ENCODE peak calls at places on chromosomes 4 and X, in eight cellular contexts. J, N, B, K, L, H, E and T are unnamed samples.

GRCh38 chrX:123833387-123833786 is 26.5 kb upstream of the XIAP start:
- DNase-seq in J (peak), N (peak), B (peak), K (no peak), L (peak), H (peak), E (peak), T (peak)

GRCh38 chrX:20066968-20067708 is 49.6 kb downstream of the MAP7D2 start:
- DNase-seq in J (no peak), N (no peak), B (peak), K (no peak), L (no peak), H (peak), E (no peak), T (peak)

GRCh38 chr4:100593933-100594332 is 76.1 kb upstream of the EMCN start:
- DNase-seq in J (no peak), N (no peak), B (no peak), K (no peak), L (no peak), H (no peak), E (no peak), T (no peak)

GRCh38 chr4:16545656-16546055 is 319.4 kb upstream of the TAPT1 start:
- DNase-seq in J (no peak), N (no peak), B (no peak), K (no peak), L (no peak), H (no peak), E (no peak), T (no peak)

GRCh38 chr4:35500812-35501211 is 743.5 kb downstream of the ARAP2 start:
- DNase-seq in J (no peak), N (no peak), B (no peak), K (no peak), L (peak), H (no peak), E (no peak), T (no peak)

GRCh38 chr4:15921592-15921932 is 17.0 kb downstream of the FGFBP1 start:
- DNase-seq in J (no peak), N (no peak), B (no peak), K (no peak), L (no peak), H (no peak), E (no peak), T (no peak)

GRCh38 chrX:108584617-108585211 is 145.1 kb downstream of the COL4A5 start:
- DNase-seq in J (no peak), N (no peak), B (peak), K (no peak), L (peak), H (no peak), E (no peak), T (no peak)

GRCh38 chrX:71181558-71181909 is 36.9 kb downstream of the NLGN3 start:
- DNase-seq in J (no peak), N (no peak), B (no peak), K (no peak), L (no peak), H (no peak), E (no peak), T (no peak)

GRCh38 chrX:12228862-12229261 is 90.6 kb downstream of the FRMPD4 start:
- DNase-seq in J (no peak), N (no peak), B (no peak), K (no peak), L (no peak), H (no peak), E (no peak), T (no peak)

GRCh38 chrX:108285361-108285760 is 152.9 kb downstream of the COL4A6 start:
- DNase-seq in J (no peak), N (no peak), B (no peak), K (no peak), L (no peak), H (no peak), E (no peak), T (no peak)

GRCh38 chrX:35098419-35098818 is 155.8 kb downstream of the FAM47B start:
- DNase-seq in J (no peak), N (no peak), B (no peak), K (no peak), L (no peak), H (no peak), E (no peak), T (no peak)

GRCh38 chrX:83771664-83772063 is 89.3 kb upstream of the CYLC1 start:
- DNase-seq in J (no peak), N (no peak), B (no peak), K (no peak), L (no peak), H (no peak), E (no peak), T (no peak)

GRCh38 chr4:97123573-97123972 is 1019.7 kb downstream of the STPG2 start:
- DNase-seq in J (no peak), N (no peak), B (no peak), K (no peak), L (no peak), H (no peak), E (no peak), T (no peak)

GRCh38 chr4:39312821-39313220 is 53.3 kb downstream of the RFC1 start:
- DNase-seq in J (no peak), N (no peak), B (no peak), K (no peak), L (no peak), H (no peak), E (no peak), T (no peak)

GRCh38 chr4:146488495-146489174 is 33.1 kb downstream of the SLC10A7 start:
- DNase-seq in J (no peak), N (no peak), B (no peak), K (no peak), L (no peak), H (no peak), E (no peak), T (no peak)

GRCh38 chrX:15816886-15817285 is 26.6 kb downstream of the ZRSR2 start:
- DNase-seq in J (no peak), N (no peak), B (no peak), K (no peak), L (peak), H (no peak), E (no peak), T (no peak)

GRCh38 chr4:51909236-51909703 is 66.3 kb downstream of the DCUN1D4 start:
- DNase-seq in J (peak), N (no peak), B (no peak), K (no peak), L (no peak), H (peak), E (no peak), T (no peak)

GRCh38 chr4:128347930-128348660 is 60.5 kb upstream of the PGRMC2 start:
- DNase-seq in J (no peak), N (no peak), B (no peak), K (no peak), L (no peak), H (no peak), E (no peak), T (no peak)

GRCh38 chr4:26356067-26356466 is 35.3 kb downstream of the RBPJ start:
- DNase-seq in J (no peak), N (no peak), B (no peak), K (no peak), L (peak), H (no peak), E (no peak), T (no peak)

GRCh38 chr4:7392438-7393374 is 42.0 kb downstream of the PSAPL1 start:
- DNase-seq in J (peak), N (no peak), B (no peak), K (peak), L (no peak), H (no peak), E (no peak), T (no peak)

GRCh38 chr4:184796906-184797305 is 28.9 kb downstream of the ACSL1 start:
- DNase-seq in J (no peak), N (no peak), B (no peak), K (no peak), L (no peak), H (no peak), E (no peak), T (no peak)

GRCh38 chr4:25970691-25971427 is 56.8 kb downstream of the SMIM20 start:
- DNase-seq in J (no peak), N (no peak), B (no peak), K (no peak), L (no peak), H (peak), E (no peak), T (no peak)

GRCh38 chrX:3712080-3712869 is 1.2 kb downstream of the PRKX start:
- DNase-seq in J (no peak), N (no peak), B (no peak), K (no peak), L (no peak), H (no peak), E (peak), T (no peak)

GRCh38 chr4:14149469-14150030 is 522.0 kb upstream of the BOD1L1 start:
- DNase-seq in J (no peak), N (no peak), B (no peak), K (no peak), L (no peak), H (no peak), E (no peak), T (no peak)

GRCh38 chrX:73214366-73215094 is at the start of gene NAP1L2:
- DNase-seq in J (no peak), N (peak), B (no peak), K (peak), L (no peak), H (no peak), E (peak), T (no peak)

GRCh38 chrX:16022580-16023170 is 100.7 kb upstream of the GRPR start:
- DNase-seq in J (no peak), N (no peak), B (peak), K (no peak), L (no peak), H (no peak), E (no peak), T (no peak)

GRCh38 chr4:25345880-25346279 is 31.2 kb upstream of the ANAPC4 start:
- DNase-seq in J (no peak), N (no peak), B (no peak), K (no peak), L (no peak), H (no peak), E (no peak), T (no peak)

GRCh38 chr4:115883251-115883650 is 769.8 kb upstream of the NDST4 start:
- DNase-seq in J (no peak), N (no peak), B (no peak), K (no peak), L (no peak), H (no peak), E (no peak), T (no peak)

GRCh38 chr4:112857461-112857860 is 192.0 kb upstream of the ANK2 start:
- DNase-seq in J (no peak), N (no peak), B (peak), K (no peak), L (no peak), H (no peak), E (no peak), T (no peak)

GRCh38 chrX:14899607-14900006 is 26.4 kb downstream of the MOSPD2 start:
- DNase-seq in J (no peak), N (no peak), B (peak), K (no peak), L (no peak), H (no peak), E (no peak), T (no peak)

GRCh38 chr4:20895988-20896387 is 195.7 kb downstream of the PACRGL start:
- DNase-seq in J (no peak), N (no peak), B (no peak), K (no peak), L (no peak), H (no peak), E (no peak), T (no peak)

GRCh38 chr4:154164931-154165839 is 326.4 kb downstream of the DCHS2 start:
- DNase-seq in J (no peak), N (no peak), B (peak), K (no peak), L (peak), H (no peak), E (no peak), T (no peak)

GRCh38 chrX:131827935-131828334 is 195.2 kb upstream of the STK26 start:
- DNase-seq in J (no peak), N (no peak), B (no peak), K (no peak), L (peak), H (no peak), E (no peak), T (no peak)

GRCh38 chrX:150569155-150569477 is 695 bp downstream of the MTM1 start:
- DNase-seq in J (peak), N (no peak), B (no peak), K (no peak), L (no peak), H (no peak), E (no peak), T (no peak)

GRCh38 chr4:109998867-109999303 is 86.2 kb downstream of the EGF start:
- DNase-seq in J (no peak), N (no peak), B (peak), K (no peak), L (peak), H (peak), E (no peak), T (peak)

GRCh38 chr4:109440948-109441347 is 7.3 kb downstream of the SEC24B start:
- DNase-seq in J (no peak), N (no peak), B (no peak), K (no peak), L (no peak), H (no peak), E (no peak), T (no peak)

GRCh38 chr4:93030670-93031069 is 726.9 kb downstream of the GRID2 start:
- DNase-seq in J (no peak), N (no peak), B (no peak), K (no peak), L (no peak), H (no peak), E (no peak), T (no peak)

GRCh38 chr4:186759990-186760389 is 36.3 kb upstream of the FAT1 start:
- DNase-seq in J (no peak), N (no peak), B (no peak), K (no peak), L (no peak), H (no peak), E (no peak), T (no peak)

GRCh38 chr4:186758929-186759682 is 35.5 kb upstream of the FAT1 start:
- DNase-seq in J (no peak), N (no peak), B (no peak), K (no peak), L (no peak), H (no peak), E (no peak), T (no peak)

GRCh38 chr4:186757696-186758330 is 34.2 kb upstream of the FAT1 start:
- DNase-seq in J (no peak), N (no peak), B (no peak), K (no peak), L (no peak), H (no peak), E (no peak), T (no peak)

GRCh38 chr4:186752310-186752709 is 28.7 kb upstream of the FAT1 start:
- DNase-seq in J (no peak), N (no peak), B (no peak), K (no peak), L (no peak), H (no peak), E (no peak), T (no peak)

GRCh38 chr4:186755550-186756519 is 32.2 kb upstream of the FAT1 start:
- DNase-seq in J (no peak), N (no peak), B (no peak), K (no peak), L (no peak), H (peak), E (no peak), T (no peak)
- TF ChIP-seq POLR2A in J (no peak), N (no peak), B (no peak), K (no peak), L (no peak), H (no peak), E (no peak), T (no peak)

GRCh38 chr4:88037936-88038335 is 30.5 kb downstream of the PKD2 start:
- DNase-seq in J (no peak), N (no peak), B (no peak), K (no peak), L (no peak), H (no peak), E (no peak), T (no peak)

GRCh38 chr4:88041626-88042025 is 34.2 kb downstream of the PKD2 start:
- DNase-seq in J (peak), N (no peak), B (no peak), K (no peak), L (no peak), H (peak), E (no peak), T (no peak)

GRCh38 chr4:88040707-88041106 is 33.3 kb downstream of the PKD2 start:
- DNase-seq in J (no peak), N (no peak), B (no peak), K (no peak), L (no peak), H (no peak), E (no peak), T (no peak)

GRCh38 chr4:88043001-88043400 is 35.6 kb downstream of the PKD2 start:
- DNase-seq in J (no peak), N (no peak), B (no peak), K (no peak), L (no peak), H (no peak), E (no peak), T (no peak)

DNA sequence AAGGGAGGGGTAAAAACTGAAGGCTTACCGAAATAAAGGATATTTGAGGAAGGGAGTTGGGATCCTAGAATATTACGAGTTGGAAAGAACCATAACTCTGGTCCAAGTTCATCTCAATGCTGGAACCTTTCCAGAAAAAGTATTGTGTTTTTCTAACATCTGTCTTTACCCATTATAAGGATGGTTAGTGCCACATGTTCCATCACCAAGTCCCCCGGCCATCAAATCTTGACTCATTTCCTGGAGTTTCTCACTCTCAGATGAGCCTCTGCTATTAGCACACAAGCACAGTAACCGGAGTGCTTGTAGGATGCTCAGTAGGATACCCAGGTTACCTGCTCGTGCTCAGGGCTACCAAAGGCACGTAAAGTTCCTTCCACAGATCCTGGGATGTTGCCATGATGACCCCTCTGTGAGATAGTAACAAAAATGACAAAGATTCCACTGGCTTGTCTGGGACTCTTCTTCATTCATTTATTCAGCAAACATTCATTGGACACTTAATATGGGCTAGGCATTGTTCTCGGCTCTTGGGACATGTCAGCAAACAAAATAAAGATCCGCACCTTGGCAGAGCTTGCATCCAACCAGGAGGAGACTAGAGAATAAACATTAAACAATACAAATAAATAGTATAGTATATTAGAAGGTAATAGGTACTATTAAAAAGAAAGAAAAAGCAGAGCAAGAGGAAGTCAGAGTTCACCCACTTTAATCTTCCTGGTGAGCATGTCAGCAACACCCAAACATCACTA is 36.3 kb downstream of the PKD2 start:
- DNase-seq in J (no peak), N (no peak), B (no peak), K (no peak), L (no peak), H (no peak), E (no peak), T (no peak)
- TF ChIP-seq POLR2AphosphoS5 in J (no peak), N (no peak), B (no peak), K (no peak), L (no peak), H (no peak), E (no peak), T (no peak)

GRCh38 chr4:87422104-87423052 is at the start of gene NUDT9:
- DNase-seq in J (peak), N (peak), B (peak), K (peak), L (peak), H (peak), E (peak), T (peak)
- TF ChIP-seq POLR2A in J (no peak), N (peak), B (peak), K (peak), L (peak), H (peak), E (peak), T (peak)

DNA sequence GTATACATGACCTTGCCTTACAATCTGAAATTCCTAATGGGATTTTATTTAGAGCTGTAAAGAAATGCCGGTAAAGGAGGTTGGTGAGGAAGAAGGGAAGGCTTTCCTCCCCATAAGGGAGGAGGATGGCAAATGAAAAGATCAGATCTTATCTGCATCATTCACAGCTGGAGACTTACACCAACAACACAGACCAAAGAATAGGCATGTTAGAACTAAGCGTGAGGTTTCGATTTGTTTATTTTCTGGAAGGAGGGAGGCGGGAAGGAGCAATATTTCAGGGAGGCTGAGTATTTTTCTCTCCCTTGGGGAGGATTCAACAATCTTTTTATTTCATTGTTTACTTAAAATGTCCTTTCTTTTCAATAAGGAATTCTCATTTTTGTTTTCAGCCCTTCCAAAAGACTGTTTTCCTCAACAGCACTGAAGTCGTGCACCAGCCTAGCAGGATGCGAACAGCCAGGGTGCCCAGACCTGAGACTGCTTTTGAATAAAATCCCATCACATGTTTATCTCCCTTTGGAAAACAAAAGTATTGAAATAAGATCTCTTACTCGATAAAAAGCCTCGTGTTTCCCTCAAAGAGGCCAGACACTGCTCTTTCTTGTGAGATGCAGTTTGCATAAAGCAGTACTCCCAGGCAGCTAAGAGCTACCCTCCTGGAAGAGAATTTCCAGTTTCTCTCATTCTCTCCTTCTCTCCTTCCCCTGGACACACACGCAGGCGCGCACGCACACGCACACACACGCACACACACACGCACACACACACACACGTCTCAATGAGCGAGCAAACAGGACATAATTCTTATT is 236.1 kb downstream of the MGST2 start:
- DNase-seq in J (no peak), N (no peak), B (no peak), K (no peak), L (no peak), H (no peak), E (no peak), T (no peak)
- TF ChIP-seq POLR2AphosphoS5 in J (no peak), N (no peak), B (no peak), K (no peak), L (no peak), H (no peak), E (no peak), T (no peak)

GRCh38 chr4:27915822-27916221 is 1055.2 kb downstream of the STIM2 start:
- DNase-seq in J (no peak), N (no peak), B (no peak), K (no peak), L (no peak), H (no peak), E (no peak), T (no peak)

GRCh38 chr4:27916432-27917184 is 1056.0 kb downstream of the STIM2 start:
- DNase-seq in J (no peak), N (no peak), B (no peak), K (no peak), L (no peak), H (no peak), E (no peak), T (no peak)

GRCh38 chr4:27917381-27917780 is 1056.7 kb downstream of the STIM2 start:
- DNase-seq in J (no peak), N (no peak), B (no peak), K (no peak), L (no peak), H (no peak), E (no peak), T (no peak)

GRCh38 chr4:27921236-27921635 is 1060.6 kb downstream of the STIM2 start:
- DNase-seq in J (no peak), N (no peak), B (no peak), K (no peak), L (no peak), H (no peak), E (no peak), T (no peak)
- TF ChIP-seq POLR2A in J (no peak), N (no peak), B (no peak), K (no peak), L (no peak), H (no peak), E (no peak), T (no peak)